ENCODE peak calls at places on chromosome 18, in ten cellular contexts. Z is fibroblast of lung, S is A549, A is GM23338, B is GM12878, W is mammary epithelial cell, I is endothelial cell of umbilical vein, G is IMR-90, R is astrocyte, Q is HCT116. P is an unnamed sample.

GRCh38 chr18:26479686-26480079 is 68.7 kb downstream of the KCTD1 start:
- DNase-seq in Q (no peak), G (peak), B (no peak), S (no peak), W (no peak), A (no peak), R (peak), Z (peak), I (no peak), P (no peak)

GRCh38 chr18:39591647-39592046 is 2026.0 kb upstream of the CELF4 start:
- DNase-seq in I (no peak), G (no peak), Q (no peak), Z (no peak), S (no peak), R (no peak), B (no peak), W (no peak), A (peak), P (no peak)

GRCh38 chr18:29123706-29124530 is 947.0 kb upstream of the CDH2 start:
- DNase-seq in G (no peak), Q (no peak), A (peak), S (no peak), R (no peak), W (peak), I (peak), Z (no peak), B (no peak), P (no peak)

GRCh38 chr18:3455938-3456685 is 6.1 kb downstream of the TGIF1 start:
- DNase-seq in G (peak), I (no peak), Z (peak), Q (no peak), S (no peak), R (peak), A (peak), B (no peak), W (peak), P (no peak)

GRCh38 chr18:59917422-59917821 is 17.6 kb downstream of the PMAIP1 start:
- DNase-seq in Q (no peak), G (peak), A (peak), Z (peak), B (no peak), I (peak), W (peak), R (peak), S (no peak), P (peak)

GRCh38 chr18:21662591-21662990 is 42.0 kb downstream of the ABHD3 start:
- DNase-seq in R (no peak), G (no peak), B (no peak), Z (no peak), Q (no peak), I (no peak), A (no peak), W (no peak), S (no peak), P (no peak)

GRCh38 chr18:3268306-3268705 is 6.4 kb downstream of the MYL12B start:
- DNase-seq in W (no peak), G (no peak), S (no peak), Q (no peak), A (no peak), B (no peak), R (no peak), Z (no peak), I (no peak), P (no peak)

GRCh38 chr18:67144342-67144741 is 372.2 kb downstream of the DSEL start:
- DNase-seq in W (no peak), S (no peak), G (no peak), Q (no peak), Z (no peak), A (no peak), B (no peak), R (no peak), I (no peak), P (no peak)

GRCh38 chr18:6543330-6543908 is 128.7 kb upstream of the L3MBTL4 start:
- DNase-seq in B (no peak), G (peak), R (peak), A (peak), S (peak), W (peak), Q (no peak), I (peak), Z (peak), P (no peak)

GRCh38 chr18:9066817-9067306 is 35.6 kb upstream of the NDUFV2 start:
- DNase-seq in A (no peak), Z (no peak), B (peak), R (no peak), G (no peak), W (peak), Q (no peak), S (no peak), I (no peak), P (no peak)
- H3K4me2 ChIP-seq in A (no peak), Z (no peak), B (peak), R (no peak), G (no peak), W (no peak), Q (no peak), S (no peak), I (no peak), P (no peak)

DNA sequence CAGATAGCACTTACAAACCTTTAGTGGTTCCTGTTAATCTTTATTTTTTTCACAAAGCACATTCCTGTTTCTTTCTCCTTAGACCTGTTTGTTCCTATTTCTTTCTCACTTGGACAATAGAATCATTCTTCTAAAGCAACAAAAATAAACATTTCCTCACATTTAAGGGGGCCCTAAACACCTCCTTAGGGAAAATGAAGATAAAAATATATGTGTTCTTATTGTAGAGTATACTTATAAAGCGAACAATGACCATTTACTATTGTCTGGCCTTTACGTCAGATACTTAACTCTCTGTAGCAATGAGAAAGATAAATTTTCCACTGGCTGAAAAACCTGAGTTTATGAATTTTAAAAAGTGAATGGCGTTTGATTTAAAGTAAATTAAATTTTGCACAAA is 234.6 kb downstream of the TCF4 start:
- DNase-seq in B (no peak), G (no peak), A (no peak), R (no peak), S (no peak), W (no peak), Z (no peak), I (no peak), Q (no peak), P (no peak)
- H3K4me2 ChIP-seq in B (no peak), G (no peak), A (peak), R (no peak), S (no peak), W (no peak), Z (no peak), I (no peak), Q (no peak), P (no peak)

GRCh38 chr18:41486581-41486980 is 468.5 kb upstream of the PIK3C3 start:
- DNase-seq in I (no peak), G (no peak), Z (no peak), A (no peak), B (no peak), R (no peak), W (no peak), Q (no peak), S (no peak), P (no peak)

DNA sequence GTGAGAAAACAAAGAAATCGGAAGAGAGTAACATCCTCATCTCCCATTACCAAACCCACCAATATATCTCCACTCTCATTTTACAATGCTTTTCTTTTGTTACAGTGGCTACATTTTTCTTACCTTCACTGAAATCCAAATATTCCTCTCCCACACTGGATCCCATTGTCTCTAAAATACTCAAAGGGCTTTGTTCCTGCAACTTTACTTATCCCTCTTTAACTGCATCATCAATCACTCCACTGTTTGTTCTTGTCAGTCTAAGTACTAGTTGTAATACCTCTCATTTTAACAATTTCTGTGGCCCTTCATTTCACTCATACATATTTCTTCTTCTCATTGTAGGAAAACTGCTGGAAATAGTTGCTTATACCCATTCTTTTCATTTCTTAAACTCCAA is 464.2 kb upstream of the PIK3C3 start:
- DNase-seq in A (no peak), I (no peak), B (no peak), Q (no peak), W (no peak), G (no peak), R (no peak), Z (no peak), S (no peak), P (no peak)
- H3K4me2 ChIP-seq in A (no peak), I (no peak), B (no peak), Q (no peak), W (no peak), G (no peak), R (no peak), Z (no peak), S (no peak), P (no peak)

DNA sequence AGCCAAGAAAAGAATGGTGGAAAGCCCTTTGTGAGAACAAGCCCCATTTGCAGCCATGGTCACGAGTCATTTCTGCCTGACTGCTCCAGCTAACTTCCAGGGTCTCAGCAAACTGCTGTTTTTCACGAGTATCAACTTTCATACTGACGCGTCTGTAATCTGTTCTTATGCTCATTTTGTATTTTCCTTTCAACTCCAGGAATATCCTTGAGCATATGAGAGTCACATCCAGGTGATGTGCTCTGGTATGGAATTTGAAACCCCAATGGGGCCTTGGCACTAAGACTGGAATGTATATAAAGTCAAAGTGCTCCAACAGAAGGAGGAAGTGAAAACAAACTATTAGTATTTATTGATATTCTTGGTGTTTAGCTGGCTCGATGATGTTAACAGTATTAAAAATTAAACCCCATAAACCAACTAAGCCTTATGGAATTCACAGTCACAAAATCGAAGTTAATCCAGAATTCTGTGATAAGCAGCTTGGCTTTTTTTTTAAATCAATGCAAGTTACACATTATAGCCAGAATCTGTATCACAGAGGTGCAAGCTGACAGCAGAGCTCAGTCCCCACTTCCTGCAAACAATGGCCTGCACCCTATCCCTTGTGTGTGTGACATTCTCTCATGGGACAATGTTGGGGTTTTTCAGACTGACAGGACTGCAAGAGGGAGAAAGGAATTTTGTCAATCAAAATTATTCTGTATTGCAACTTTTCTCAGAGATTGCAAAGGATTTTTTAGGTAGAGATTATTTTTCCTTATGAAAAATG is 26.1 kb downstream of the SLC14A1 start:
- DNase-seq in Z (no peak), R (no peak), A (no peak), G (peak), Q (no peak), S (no peak), W (no peak), B (peak), I (no peak), P (no peak)
- H3K4me2 ChIP-seq in Z (no peak), R (no peak), A (no peak), G (no peak), Q (no peak), S (peak), W (no peak), B (peak), I (no peak), P (no peak)

DNA sequence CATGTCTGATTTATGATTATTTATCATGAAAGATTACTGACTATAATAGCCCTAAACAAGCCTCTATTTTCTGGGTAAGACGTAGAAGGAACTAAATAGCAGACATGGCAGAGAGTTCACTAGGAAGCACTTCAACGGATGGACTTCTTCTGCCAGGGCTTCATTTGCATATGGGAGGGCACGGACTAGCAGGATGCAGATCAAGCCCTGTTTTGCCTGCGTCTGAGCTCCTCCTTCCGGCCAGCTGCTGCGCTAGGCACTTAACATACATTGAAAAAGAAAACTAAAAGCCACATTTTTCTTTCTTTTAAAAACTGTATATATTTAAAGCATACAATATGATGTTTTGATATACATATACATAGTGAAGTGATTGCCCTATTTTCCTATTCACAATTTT is 340.0 kb upstream of the MEX3C start:
- DNase-seq in I (no peak), B (peak), W (peak), Q (no peak), R (no peak), G (no peak), Z (peak), S (no peak), A (peak), P (peak)
- H3K4me2 ChIP-seq in I (no peak), B (no peak), W (no peak), Q (no peak), R (no peak), G (no peak), Z (no peak), S (no peak), A (no peak), P (no peak)

DNA sequence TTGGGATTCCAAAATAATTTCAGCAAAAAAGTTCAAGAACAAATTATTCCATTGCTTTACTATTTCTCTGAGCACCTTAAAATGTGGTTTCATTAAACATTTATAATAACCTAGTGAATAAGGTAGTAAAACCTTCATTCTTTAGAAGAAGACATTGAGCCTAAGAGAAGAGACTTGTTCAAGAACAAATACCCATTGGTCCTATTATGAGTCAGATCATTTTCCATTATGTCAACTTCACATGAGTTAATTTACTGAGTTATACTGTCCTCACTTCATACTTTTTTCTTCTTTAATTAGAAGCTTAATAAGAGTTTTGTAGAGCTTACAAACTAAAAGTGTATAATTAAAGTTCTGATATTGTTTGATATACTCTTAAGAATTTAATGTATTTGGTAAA is 5.5 kb downstream of the ANKRD62 start:
- DNase-seq in W (no peak), R (no peak), Q (no peak), G (no peak), I (no peak), Z (no peak), S (no peak), B (no peak), A (no peak), P (no peak)
- H3K4me2 ChIP-seq in W (no peak), R (no peak), Q (no peak), G (no peak), I (no peak), Z (no peak), S (no peak), B (no peak), A (no peak), P (no peak)

GRCh38 chr18:77151791-77152517 is 19.4 kb upstream of the MBP start:
- DNase-seq in S (no peak), I (no peak), W (no peak), R (no peak), B (no peak), Q (no peak), Z (no peak), A (no peak), G (no peak), P (no peak)
- H3K4me2 ChIP-seq in S (no peak), I (no peak), W (no peak), R (no peak), B (peak), Q (no peak), Z (no peak), A (no peak), G (no peak), P (no peak)

GRCh38 chr18:79406708-79407107 is 11.0 kb downstream of the NFATC1 start:
- DNase-seq in A (no peak), G (no peak), Z (no peak), W (no peak), Q (no peak), I (no peak), B (no peak), S (no peak), R (no peak), P (no peak)

GRCh38 chr18:79403723-79404566 is 8.2 kb downstream of the NFATC1 start:
- DNase-seq in G (no peak), W (peak), Z (no peak), R (no peak), Q (no peak), A (no peak), I (peak), S (no peak), B (no peak), P (peak)

GRCh38 chr18:79404567-79404910 is 8.8 kb downstream of the NFATC1 start:
- DNase-seq in R (no peak), B (no peak), I (no peak), G (no peak), W (no peak), A (no peak), Q (no peak), Z (no peak), S (no peak), P (no peak)

GRCh38 chr18:79405781-79406575 is 10.2 kb downstream of the NFATC1 start:
- DNase-seq in B (peak), A (no peak), G (no peak), R (no peak), S (no peak), W (no peak), I (peak), Z (no peak), Q (no peak), P (no peak)

GRCh38 chr18:79405019-79405780 is 9.5 kb downstream of the NFATC1 start:
- DNase-seq in A (no peak), Z (no peak), S (no peak), R (no peak), I (no peak), W (no peak), Q (no peak), B (no peak), G (no peak), P (no peak)
- H3K4me2 ChIP-seq in A (no peak), Z (no peak), S (no peak), R (no peak), I (peak), W (no peak), Q (no peak), B (peak), G (no peak), P (no peak)

GRCh38 chr18:58850784-58851469 is 13.8 kb upstream of the ZNF532 start:
- DNase-seq in I (no peak), S (no peak), B (no peak), A (no peak), W (no peak), Q (no peak), Z (peak), R (no peak), G (no peak), P (no peak)

GRCh38 chr18:58847383-58848071 is 17.1 kb upstream of the ZNF532 start:
- DNase-seq in R (no peak), S (no peak), A (peak), I (peak), Q (no peak), Z (no peak), B (no peak), G (no peak), W (no peak), P (no peak)

GRCh38 chr18:58852629-58853028 is 12.0 kb upstream of the ZNF532 start:
- DNase-seq in A (no peak), I (no peak), R (no peak), W (no peak), Q (no peak), S (no peak), B (no peak), G (no peak), Z (no peak), P (no peak)

GRCh38 chr18:58848685-58849084 is 16.0 kb upstream of the ZNF532 start:
- DNase-seq in S (no peak), G (peak), Q (no peak), B (no peak), Z (peak), A (peak), I (no peak), R (peak), W (peak), P (no peak)

GRCh38 chr18:58851874-58852273 is 12.8 kb upstream of the ZNF532 start:
- DNase-seq in W (no peak), S (no peak), A (peak), R (peak), Z (peak), G (no peak), I (no peak), Q (no peak), B (no peak), P (no peak)
- H3K4me2 ChIP-seq in W (no peak), S (no peak), A (peak), R (peak), Z (no peak), G (no peak), I (no peak), Q (no peak), B (no peak), P (no peak)

P was measured in PC-9.